ENCODE peak calls at places on chromosomes 11 and 22, in six cellular contexts. One of them, this sample, is unnamed.

GRCh38 chr11:88508808-88509581 is 171.5 kb upstream of the CTSC start:
- DNase-seq in suprapubic skin: no peak
- DNase-seq in lower leg skin: peak
- DNase-seq in heart left ventricle: no peak
- DNase-seq in IMR-90: no peak
- DNase-seq in spleen: peak
- DNase-seq in this sample: no peak

GRCh38 chr11:95799531-95799930 is 9.2 kb downstream of the CEP57 start:
- DNase-seq in IMR-90: no peak
- DNase-seq in lower leg skin: no peak
- DNase-seq in spleen: no peak
- DNase-seq in heart left ventricle: no peak
- DNase-seq in suprapubic skin: no peak
- DNase-seq in this sample: no peak

GRCh38 chr11:23127706-23128105 is 267.4 kb upstream of the CCDC179 start:
- DNase-seq in spleen: no peak
- DNase-seq in heart left ventricle: no peak
- DNase-seq in IMR-90: no peak
- DNase-seq in lower leg skin: no peak
- DNase-seq in suprapubic skin: no peak
- DNase-seq in this sample: no peak

GRCh38 chr22:49540571-49541450 is 286.9 kb downstream of the BRD1 start:
- DNase-seq in heart left ventricle: no peak
- DNase-seq in lower leg skin: peak
- DNase-seq in IMR-90: no peak
- DNase-seq in suprapubic skin: peak
- DNase-seq in spleen: peak
- DNase-seq in this sample: no peak

GRCh38 chr11:86917577-86917976 is 37.6 kb downstream of the FZD4 start:
- DNase-seq in suprapubic skin: no peak
- DNase-seq in IMR-90: no peak
- DNase-seq in spleen: no peak
- DNase-seq in lower leg skin: no peak
- DNase-seq in heart left ventricle: no peak
- DNase-seq in this sample: no peak

GRCh38 chr22:24153353-24153752 is 27.9 kb upstream of the SUSD2 start:
- DNase-seq in suprapubic skin: no peak
- DNase-seq in IMR-90: peak
- DNase-seq in heart left ventricle: no peak
- DNase-seq in lower leg skin: no peak
- DNase-seq in spleen: peak
- DNase-seq in this sample: no peak

GRCh38 chr22:25497269-25497668 is 67.2 kb upstream of the GRK3 start:
- DNase-seq in spleen: no peak
- DNase-seq in IMR-90: peak
- DNase-seq in lower leg skin: no peak
- DNase-seq in suprapubic skin: no peak
- DNase-seq in heart left ventricle: no peak
- DNase-seq in this sample: no peak

GRCh38 chr22:23064381-23065068 is 5.8 kb upstream of the GNAZ start:
- DNase-seq in spleen: peak
- DNase-seq in lower leg skin: peak
- DNase-seq in heart left ventricle: no peak
- DNase-seq in suprapubic skin: peak
- DNase-seq in IMR-90: no peak
- DNase-seq in this sample: peak

GRCh38 chr11:3198815-3199214 is 19.8 kb downstream of the MRGPRG start:
- DNase-seq in suprapubic skin: peak
- DNase-seq in spleen: no peak
- DNase-seq in heart left ventricle: peak
- DNase-seq in IMR-90: no peak
- DNase-seq in lower leg skin: peak
- DNase-seq in this sample: no peak

GRCh38 chr22:38085056-38085455 is 1.1 kb upstream of the SLC16A8 start:
- DNase-seq in heart left ventricle: no peak
- DNase-seq in lower leg skin: no peak
- DNase-seq in suprapubic skin: peak
- DNase-seq in IMR-90: no peak
- DNase-seq in spleen: no peak
- DNase-seq in this sample: no peak

GRCh38 chr11:48109046-48109666 is 107.5 kb upstream of the OR4B1 start:
- DNase-seq in heart left ventricle: no peak
- DNase-seq in lower leg skin: no peak
- DNase-seq in suprapubic skin: no peak
- DNase-seq in spleen: no peak
- DNase-seq in IMR-90: peak
- DNase-seq in this sample: no peak

GRCh38 chr11:57402188-57403066 is 12.0 kb upstream of the PRG2 start:
- DNase-seq in spleen: no peak
- DNase-seq in suprapubic skin: no peak
- DNase-seq in heart left ventricle: no peak
- DNase-seq in IMR-90: no peak
- DNase-seq in lower leg skin: no peak
- DNase-seq in this sample: no peak

GRCh38 chr11:103978588-103979580 is 57.6 kb upstream of the DDI1 start:
- DNase-seq in lower leg skin: no peak
- DNase-seq in suprapubic skin: no peak
- DNase-seq in heart left ventricle: no peak
- DNase-seq in spleen: no peak
- DNase-seq in IMR-90: peak
- DNase-seq in this sample: no peak

GRCh38 chr11:128928400-128928799 is 14.3 kb downstream of the TP53AIP1 start:
- DNase-seq in lower leg skin: no peak
- DNase-seq in spleen: peak
- DNase-seq in heart left ventricle: no peak
- DNase-seq in suprapubic skin: no peak
- DNase-seq in IMR-90: peak
- DNase-seq in this sample: no peak

GRCh38 chr11:107359701-107360100 is 97.9 kb downstream of the CWF19L2 start:
- DNase-seq in suprapubic skin: no peak
- DNase-seq in lower leg skin: no peak
- DNase-seq in IMR-90: peak
- DNase-seq in heart left ventricle: no peak
- DNase-seq in spleen: no peak
- DNase-seq in this sample: no peak

GRCh38 chr22:29390270-29390669 is 1.9 kb upstream of the AP1B1 start:
- DNase-seq in IMR-90: no peak
- DNase-seq in lower leg skin: no peak
- DNase-seq in heart left ventricle: no peak
- DNase-seq in suprapubic skin: no peak
- DNase-seq in spleen: no peak
- DNase-seq in this sample: no peak

GRCh38 chr22:30211124-30211820 is 35.3 kb downstream of the LIF start:
- DNase-seq in lower leg skin: no peak
- DNase-seq in spleen: peak
- DNase-seq in suprapubic skin: no peak
- DNase-seq in IMR-90: no peak
- DNase-seq in heart left ventricle: no peak
- DNase-seq in this sample: no peak

GRCh38 chr22:41417622-41418390 is 28.8 kb downstream of the TOB2 start:
- DNase-seq in suprapubic skin: peak
- DNase-seq in lower leg skin: peak
- DNase-seq in IMR-90: no peak
- DNase-seq in spleen: peak
- DNase-seq in heart left ventricle: peak
- DNase-seq in this sample: peak

GRCh38 chr11:101127348-101127698 is 2.3 kb downstream of the PGR start:
- DNase-seq in lower leg skin: peak
- DNase-seq in heart left ventricle: no peak
- DNase-seq in IMR-90: no peak
- DNase-seq in suprapubic skin: peak
- DNase-seq in spleen: no peak
- DNase-seq in this sample: peak

GRCh38 chr11:65095427-65095826 is 587 bp upstream of the VPS51 start:
- DNase-seq in heart left ventricle: no peak
- DNase-seq in lower leg skin: no peak
- DNase-seq in IMR-90: no peak
- DNase-seq in spleen: no peak
- DNase-seq in suprapubic skin: no peak
- DNase-seq in this sample: no peak

GRCh38 chr11:65096926-65097325 is 912 bp downstream of the VPS51 start:
- DNase-seq in heart left ventricle: no peak
- DNase-seq in spleen: no peak
- DNase-seq in lower leg skin: no peak
- DNase-seq in suprapubic skin: no peak
- DNase-seq in IMR-90: no peak
- DNase-seq in this sample: no peak

GRCh38 chr11:65100674-65101350 is 4.8 kb downstream of the VPS51 start:
- DNase-seq in spleen: no peak
- DNase-seq in suprapubic skin: no peak
- DNase-seq in IMR-90: no peak
- DNase-seq in lower leg skin: no peak
- DNase-seq in heart left ventricle: no peak
- DNase-seq in this sample: no peak

GRCh38 chr11:65090628-65091027 is 5.4 kb upstream of the VPS51 start:
- DNase-seq in spleen: peak
- DNase-seq in heart left ventricle: no peak
- DNase-seq in lower leg skin: no peak
- DNase-seq in IMR-90: no peak
- DNase-seq in suprapubic skin: no peak
- DNase-seq in this sample: no peak

GRCh38 chr11:65095974-65096806 is at the start of gene VPS51:
- DNase-seq in IMR-90: peak
- DNase-seq in suprapubic skin: peak
- DNase-seq in heart left ventricle: peak
- DNase-seq in lower leg skin: peak
- DNase-seq in spleen: peak
- DNase-seq in this sample: peak
- TF ChIP-seq POLR2A in IMR-90: peak
- TF ChIP-seq POLR2A in suprapubic skin: peak
- TF ChIP-seq POLR2A in heart left ventricle: no peak
- TF ChIP-seq POLR2A in lower leg skin: no peak
- TF ChIP-seq POLR2A in spleen: peak
- TF ChIP-seq POLR2A in this sample: peak

GRCh38 chr11:114152785-114153184 is 93.3 kb downstream of the ZBTB16 start:
- DNase-seq in IMR-90: no peak
- DNase-seq in lower leg skin: no peak
- DNase-seq in heart left ventricle: no peak
- DNase-seq in spleen: no peak
- DNase-seq in suprapubic skin: no peak
- DNase-seq in this sample: no peak
- TF ChIP-seq POLR2A in IMR-90: no peak
- TF ChIP-seq POLR2A in lower leg skin: no peak
- TF ChIP-seq POLR2A in heart left ventricle: no peak
- TF ChIP-seq POLR2A in spleen: no peak
- TF ChIP-seq POLR2A in suprapubic skin: no peak
- TF ChIP-seq POLR2A in this sample: no peak

GRCh38 chr11:34437224-34437879 is 1.4 kb upstream of the CAT start:
- DNase-seq in IMR-90: no peak
- DNase-seq in lower leg skin: no peak
- DNase-seq in heart left ventricle: no peak
- DNase-seq in suprapubic skin: no peak
- DNase-seq in spleen: no peak
- DNase-seq in this sample: no peak

GRCh38 chr11:34439521-34440258 is 956 bp downstream of the CAT start:
- DNase-seq in IMR-90: no peak
- DNase-seq in heart left ventricle: no peak
- DNase-seq in spleen: no peak
- DNase-seq in suprapubic skin: no peak
- DNase-seq in lower leg skin: no peak
- DNase-seq in this sample: no peak

GRCh38 chr11:34443136-34443535 is 4.4 kb downstream of the CAT start:
- DNase-seq in spleen: no peak
- DNase-seq in lower leg skin: no peak
- DNase-seq in heart left ventricle: no peak
- DNase-seq in IMR-90: no peak
- DNase-seq in suprapubic skin: no peak
- DNase-seq in this sample: no peak

GRCh38 chr11:34441814-34442213 is 3.1 kb downstream of the CAT start:
- DNase-seq in suprapubic skin: no peak
- DNase-seq in lower leg skin: no peak
- DNase-seq in IMR-90: no peak
- DNase-seq in spleen: no peak
- DNase-seq in heart left ventricle: no peak
- DNase-seq in this sample: no peak

DNA sequence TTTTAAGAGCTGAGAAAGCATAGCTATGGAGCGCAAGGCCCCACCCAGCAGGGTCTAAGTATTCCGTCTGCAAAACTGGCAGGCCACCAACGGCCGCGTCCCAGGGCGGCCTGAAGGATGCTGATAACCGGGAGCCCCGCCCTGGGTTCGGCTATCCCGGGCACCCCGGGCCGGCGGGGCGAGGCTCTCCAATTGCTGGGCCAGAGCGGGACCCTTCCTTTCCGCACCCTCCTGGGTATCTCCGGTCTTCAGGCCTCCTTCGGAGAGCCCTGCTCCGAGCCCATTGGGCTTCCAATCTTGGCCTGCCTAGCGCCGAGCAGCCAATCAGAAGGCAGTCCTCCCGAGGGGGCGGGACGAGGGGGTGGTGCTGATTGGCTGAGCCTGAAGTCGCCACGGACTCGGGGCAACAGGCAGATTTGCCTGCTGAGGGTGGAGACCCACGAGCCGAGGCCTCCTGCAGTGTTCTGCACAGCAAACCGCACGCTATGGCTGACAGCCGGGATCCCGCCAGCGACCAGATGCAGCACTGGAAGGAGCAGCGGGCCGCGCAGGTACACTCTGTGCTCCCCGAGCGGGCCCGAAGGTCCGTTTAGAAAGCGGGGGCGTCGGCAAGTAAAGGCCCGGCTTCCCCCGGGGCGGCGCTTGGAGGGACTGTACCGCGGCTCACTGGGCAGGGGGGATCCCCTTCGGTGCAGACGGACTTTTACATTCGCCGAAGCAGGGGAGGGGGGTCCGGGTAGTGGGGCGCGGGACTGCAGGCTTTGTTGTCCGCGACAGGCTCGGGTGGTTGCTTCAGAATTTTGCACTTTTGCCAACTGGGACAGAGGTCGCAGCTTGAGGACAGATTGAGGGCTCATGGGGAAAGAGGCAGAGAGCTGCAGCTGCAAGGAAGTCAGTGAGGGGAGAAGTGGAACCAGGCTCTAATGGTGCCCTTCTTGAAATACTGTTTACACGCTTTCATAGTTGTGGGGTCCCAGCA is at the start of gene CAT:
- DNase-seq in lower leg skin: peak
- DNase-seq in IMR-90: peak
- DNase-seq in suprapubic skin: peak
- DNase-seq in spleen: peak
- DNase-seq in heart left ventricle: peak
- DNase-seq in this sample: peak
- TF ChIP-seq POLR2A in lower leg skin: no peak
- TF ChIP-seq POLR2A in IMR-90: peak
- TF ChIP-seq POLR2A in suprapubic skin: no peak
- TF ChIP-seq POLR2A in spleen: no peak
- TF ChIP-seq POLR2A in heart left ventricle: no peak
- TF ChIP-seq POLR2A in this sample: peak

GRCh38 chr11:14520086-14520901 is at the start of gene PSMA1:
- DNase-seq in spleen: peak
- DNase-seq in suprapubic skin: peak
- DNase-seq in heart left ventricle: peak
- DNase-seq in lower leg skin: peak
- DNase-seq in IMR-90: peak
- DNase-seq in this sample: peak
- TF ChIP-seq POLR2A in spleen: no peak
- TF ChIP-seq POLR2A in suprapubic skin: no peak
- TF ChIP-seq POLR2A in heart left ventricle: no peak
- TF ChIP-seq POLR2A in lower leg skin: no peak
- TF ChIP-seq POLR2A in IMR-90: peak
- TF ChIP-seq POLR2A in this sample: peak